ENCODE peak calls at places on chromosomes 7 and 10, in four cellular contexts. H, S, K and L are unnamed samples.

GRCh38 chr7:129073738-129074137 is 18.8 kb upstream of the TNPO3 start:
- DNase-seq in K (no peak), H (no peak), S (no peak), L (no peak)

GRCh38 chr10:60564475-60564874 is 174.8 kb upstream of the ANK3 start:
- DNase-seq in H (no peak), K (no peak), S (no peak), L (no peak)

GRCh38 chr10:23375366-23375765 is 30.8 kb upstream of the C10orf67 start:
- DNase-seq in K (no peak), H (no peak), S (no peak), L (no peak)

GRCh38 chr10:130231211-130231850 is 95.1 kb downstream of the GLRX3 start:
- DNase-seq in S (no peak), K (no peak), H (no peak), L (no peak)

GRCh38 chr10:130243015-130243414 is 106.8 kb downstream of the GLRX3 start:
- DNase-seq in K (no peak), H (no peak), S (no peak), L (no peak)

GRCh38 chr7:90119178-90119971 is 34.9 kb upstream of the STEAP1 start:
- DNase-seq in K (no peak), S (no peak), H (no peak), L (no peak)

GRCh38 chr7:75818462-75818861 is 4.9 kb upstream of the CCL24 start:
- DNase-seq in S (no peak), K (no peak), H (no peak), L (no peak)

GRCh38 chr7:117111532-117111931 is 158.2 kb downstream of the ST7 start:
- DNase-seq in S (no peak), K (no peak), H (no peak), L (no peak)

GRCh38 chr10:128631801-128632241 is 505.6 kb upstream of the MKI67 start:
- DNase-seq in H (peak), S (peak), K (no peak), L (peak)

GRCh38 chr7:76225379-76225778 is 23.7 kb downstream of the SRRM3 start:
- DNase-seq in K (no peak), H (no peak), S (no peak), L (peak)

GRCh38 chr10:108069096-108069495 is 904.6 kb upstream of the SORCS1 start:
- DNase-seq in K (no peak), H (no peak), S (no peak), L (no peak)

GRCh38 chr10:132646443-132647097 is 109.0 kb downstream of the INPP5A start:
- DNase-seq in H (no peak), S (no peak), K (no peak), L (no peak)

GRCh38 chr10:77504196-77504869 is 133.3 kb downstream of the KCNMA1 start:
- DNase-seq in K (peak), H (peak), S (peak), L (peak)

GRCh38 chr10:5589071-5589962 is 64.6 kb downstream of the CALML3 start:
- DNase-seq in H (no peak), S (no peak), K (no peak), L (no peak)

GRCh38 chr10:101272229-101272868 is 43.1 kb upstream of the LBX1 start:
- DNase-seq in H (peak), S (peak), K (peak), L (peak)

GRCh38 chr10:124737708-124738107 is 6.5 kb downstream of the FAM53B start:
- DNase-seq in K (no peak), S (no peak), H (no peak), L (no peak)

GRCh38 chr10:3048114-3049019 is 19.0 kb upstream of the PFKP start:
- DNase-seq in S (no peak), H (no peak), K (peak), L (no peak)

GRCh38 chr7:17367502-17367901 is 69.0 kb downstream of the AHR start:
- DNase-seq in H (no peak), S (no peak), K (no peak), L (no peak)

GRCh38 chr7:18760046-18760445 is 264.5 kb downstream of the HDAC9 start:
- DNase-seq in S (no peak), K (no peak), H (no peak), L (no peak)

GRCh38 chr10:128630787-128631252 is 504.6 kb upstream of the MKI67 start:
- DNase-seq in S (no peak), K (no peak), H (no peak), L (no peak)

GRCh38 chr7:44867073-44867990 is 18.0 kb downstream of the PURB start:
- DNase-seq in H (peak), S (peak), K (peak), L (peak)

GRCh38 chr7:25952277-25953057 is 199.5 kb upstream of the NFE2L3 start:
- DNase-seq in K (no peak), H (no peak), S (no peak), L (no peak)

GRCh38 chr7:25950488-25951413 is 201.2 kb upstream of the NFE2L3 start:
- DNase-seq in S (peak), H (peak), K (peak), L (peak)

GRCh38 chr7:25951414-25952276 is 200.4 kb upstream of the NFE2L3 start:
- DNase-seq in H (no peak), K (no peak), S (no peak), L (no peak)

GRCh38 chr7:25947669-25948516 is 204.1 kb upstream of the NFE2L3 start:
- DNase-seq in H (no peak), S (no peak), K (no peak), L (no peak)

DNA sequence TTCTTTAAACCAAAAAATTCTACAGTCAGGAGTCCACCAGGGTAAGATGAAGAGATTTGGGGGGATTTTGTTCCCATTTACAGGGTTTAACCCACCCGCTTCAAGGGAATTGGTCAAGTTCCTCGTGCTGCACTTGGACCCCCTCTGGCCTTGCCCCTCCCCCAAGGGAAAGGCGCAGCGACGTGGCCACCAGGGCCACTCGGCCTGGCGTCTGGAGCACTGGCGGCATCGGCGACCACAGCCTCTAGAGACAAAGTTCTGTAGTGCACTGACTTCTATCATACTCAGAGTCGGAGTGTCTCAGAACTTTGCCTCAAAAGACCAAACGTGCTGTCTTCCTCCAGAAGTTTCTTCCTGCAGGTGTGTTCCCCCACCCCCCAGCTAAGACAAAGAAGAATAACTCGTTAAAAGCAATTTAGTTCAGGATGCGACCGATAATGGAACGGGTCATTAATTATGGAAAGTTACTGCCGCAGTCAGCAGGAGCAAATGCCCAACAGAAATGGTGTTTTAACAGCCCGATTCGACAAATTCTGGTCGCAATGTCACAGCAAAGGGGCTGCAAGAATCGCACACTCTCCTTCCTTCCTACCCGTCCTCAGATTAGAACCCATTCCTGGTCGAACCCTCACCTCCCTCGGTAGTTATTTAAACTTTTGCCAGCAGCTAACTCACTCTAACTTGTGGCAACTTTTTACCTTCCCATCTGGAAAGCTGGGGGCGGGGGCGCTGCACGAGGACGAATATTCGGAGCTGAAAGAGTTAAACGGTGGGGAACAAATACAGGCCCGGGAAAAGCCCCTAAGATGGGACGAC is 202.1 kb upstream of the NFE2L3 start:
- DNase-seq in H (no peak), S (no peak), K (no peak), L (no peak)
- TF ChIP-seq CTCF in H (no peak), S (no peak), K (no peak), L (no peak)

GRCh38 chr10:61993676-61994401 is 92.3 kb downstream of the ARID5B start:
- DNase-seq in H (no peak), S (no peak), K (no peak), L (peak)

GRCh38 chr10:61992059-61992460 is 90.6 kb downstream of the ARID5B start:
- DNase-seq in S (peak), H (no peak), K (no peak), L (peak)

GRCh38 chr10:61994404-61995031 is 93.0 kb downstream of the ARID5B start:
- DNase-seq in H (no peak), S (no peak), K (no peak), L (no peak)

GRCh38 chr10:61995093-61995492 is 93.6 kb downstream of the ARID5B start:
- DNase-seq in H (no peak), K (no peak), S (no peak), L (no peak)

DNA sequence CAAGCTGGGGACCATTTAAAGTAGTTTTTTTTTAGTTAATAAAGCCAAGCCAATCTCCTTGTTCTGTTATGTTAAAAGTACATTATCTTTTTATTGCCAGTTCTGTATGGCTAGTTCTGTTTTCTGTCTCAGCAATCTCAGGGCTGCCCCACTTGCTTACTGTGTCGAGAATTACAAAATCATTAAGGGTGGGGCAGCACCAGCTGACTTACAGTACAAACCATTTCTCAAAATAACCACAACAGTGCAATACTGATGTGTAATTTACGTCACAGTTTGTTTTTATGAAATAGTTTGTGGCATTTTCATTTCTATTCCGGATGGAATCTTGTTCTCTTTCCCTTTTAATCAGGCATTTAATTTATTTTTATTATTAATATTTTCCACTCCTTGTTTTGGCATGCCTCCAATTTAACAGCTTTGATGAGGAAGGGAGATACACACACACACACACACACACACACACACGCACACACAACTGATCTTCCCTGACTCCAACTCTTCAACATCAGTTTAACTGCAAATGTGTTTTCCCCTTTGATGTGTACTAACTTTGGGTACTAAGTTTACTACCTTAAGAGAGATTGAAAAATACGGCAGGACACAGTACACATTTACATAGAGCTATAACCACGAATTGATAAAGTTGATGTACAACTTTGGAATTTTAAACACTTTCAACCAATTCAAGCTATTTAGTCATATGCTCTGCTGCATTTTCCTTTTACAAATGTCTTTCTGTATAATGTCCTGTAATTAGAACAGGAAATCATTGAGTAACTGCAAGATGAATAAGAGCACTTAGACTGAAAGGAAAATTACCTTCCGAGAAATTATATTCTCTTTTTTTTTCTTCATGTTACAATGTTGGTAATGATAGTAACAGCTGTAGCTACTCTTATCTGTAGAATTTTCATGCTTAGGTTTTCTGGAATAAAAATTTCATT is 91.5 kb downstream of the ARID5B start:
- DNase-seq in K (peak), H (no peak), S (peak), L (peak)
- H3K4me3 ChIP-seq in K (peak), H (no peak), S (peak), L (peak)

GRCh38 chr7:112665709-112666108 is 124.5 kb downstream of the TMEM168 start:
- DNase-seq in K (no peak), H (no peak), S (no peak), L (peak)
- TF ChIP-seq CTCF in K (peak), H (peak), S (peak), L (peak)

DNA sequence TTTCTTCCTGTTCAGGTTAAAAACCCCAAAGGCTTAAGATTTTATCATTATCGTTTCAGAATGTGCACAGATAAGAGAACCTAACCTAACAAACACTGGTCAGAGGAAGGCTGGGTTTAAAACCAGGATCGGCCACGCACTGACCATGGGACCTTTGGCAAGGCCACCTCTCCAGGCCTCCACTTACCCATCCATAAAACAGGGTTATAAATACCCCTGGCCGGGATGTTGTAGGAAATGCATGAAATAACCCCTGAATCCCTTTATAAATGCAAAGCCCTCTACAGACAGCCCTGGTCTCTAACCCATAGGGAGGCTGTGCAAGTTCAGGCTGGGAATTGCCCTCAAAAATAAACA is 418 bp downstream of the DEPP1 start:
- DNase-seq in K (no peak), S (no peak), H (no peak), L (no peak)
- H3K4me3 ChIP-seq in K (peak), S (peak), H (peak), L (peak)

GRCh38 chr10:125742465-125742864 is 23.0 kb downstream of the EDRF1 start:
- DNase-seq in S (no peak), K (no peak), H (no peak), L (peak)
- TF ChIP-seq CTCF in S (no peak), K (peak), H (no peak), L (no peak)